ENCODE peak calls at places on chromosomes 11 and 22, in four cellular contexts. X is K562, L is H1, W is GM12878. S is an unnamed sample.

GRCh38 chr11:70140859-70141489 is 62.1 kb upstream of the FADD start:
- DNase-seq in W (no peak), X (no peak), L (no peak), S (peak)

GRCh38 chr22:46292727-46293126 is 3.9 kb upstream of the GTSE1 start:
- DNase-seq in W (no peak), X (no peak), L (no peak), S (no peak)

GRCh38 chr22:37007666-37008065 is 11.6 kb downstream of the TST start:
- DNase-seq in W (no peak), X (no peak), L (no peak), S (no peak)

GRCh38 chr11:123356539-123356938 is 73.5 kb upstream of the GRAMD1B start:
- DNase-seq in L (no peak), W (no peak), X (no peak), S (no peak)

GRCh38 chr11:30960387-30960992 is 374.3 kb upstream of the MPPED2 start:
- DNase-seq in L (no peak), X (no peak), W (no peak), S (peak)

GRCh38 chr11:102430158-102430836 is 22.3 kb downstream of the TMEM123 start:
- DNase-seq in W (peak), X (no peak), L (no peak), S (peak)

GRCh38 chr11:112822478-112823274 is 138.5 kb upstream of the NCAM1 start:
- DNase-seq in W (no peak), L (peak), X (no peak), S (no peak)

GRCh38 chr22:40387758-40388157 is 17.4 kb downstream of the SGSM3 start:
- DNase-seq in L (no peak), X (no peak), W (no peak), S (no peak)

DNA sequence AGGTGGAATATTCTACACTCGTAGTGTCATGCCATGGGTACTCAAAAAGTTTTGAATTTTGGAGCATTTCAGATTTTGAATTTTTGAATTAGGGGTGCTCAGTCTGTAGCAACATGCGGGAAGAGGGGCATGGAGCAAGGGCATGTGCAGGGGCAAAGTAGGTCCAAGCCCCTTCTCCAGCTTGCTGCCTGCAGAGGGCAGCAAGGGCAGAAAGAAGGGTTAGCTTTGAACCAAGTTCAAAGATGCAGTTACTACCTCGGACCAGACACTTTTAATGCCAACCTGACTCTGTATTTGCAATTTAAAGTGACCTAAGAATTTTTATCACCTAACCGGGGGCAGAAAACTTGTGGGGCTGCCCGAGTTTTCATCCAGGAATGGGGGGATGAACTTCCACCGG is 68.2 kb downstream of the CD82 start:
- DNase-seq in X (no peak), W (no peak), L (no peak), S (no peak)
- TF ChIP-seq CHD1 in X (no peak), W (no peak), L (no peak), S (no peak)

GRCh38 chr11:10268746-10269487 is 25.1 kb downstream of the SBF2 start:
- DNase-seq in L (no peak), X (no peak), W (no peak), S (peak)

GRCh38 chr11:10261821-10262220 is 32.2 kb downstream of the SBF2 start:
- DNase-seq in L (no peak), X (no peak), W (no peak), S (peak)

GRCh38 chr11:10265936-10266335 is 28.1 kb downstream of the SBF2 start:
- DNase-seq in L (no peak), X (no peak), W (no peak), S (peak)

GRCh38 chr11:10267821-10268220 is 26.2 kb downstream of the SBF2 start:
- DNase-seq in L (no peak), X (no peak), W (no peak), S (no peak)

GRCh38 chr11:10263929-10264328 is 30.1 kb downstream of the SBF2 start:
- DNase-seq in X (no peak), L (no peak), W (no peak), S (peak)
- TF ChIP-seq CHD1 in X (no peak), L (no peak), W (no peak), S (no peak)

DNA sequence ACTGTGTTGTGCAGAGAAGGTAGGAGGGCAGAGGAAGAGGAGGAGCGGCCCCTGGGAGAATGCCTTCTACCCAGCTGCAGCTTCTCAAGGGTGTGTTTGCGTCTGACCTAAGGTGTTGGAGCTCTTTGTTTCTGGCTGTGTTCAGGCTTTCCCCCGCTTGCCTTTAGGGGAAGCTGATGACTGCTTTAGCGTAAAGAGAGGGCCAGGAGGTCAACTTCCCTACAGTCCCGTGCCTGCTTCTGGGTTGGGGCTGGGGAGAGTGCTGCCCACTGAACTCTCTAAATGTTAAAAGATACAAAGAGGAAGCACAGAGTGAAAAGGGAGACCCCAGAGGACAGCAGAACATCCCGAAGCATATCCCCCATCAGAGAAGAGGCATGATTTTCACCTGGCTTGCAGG is 99.2 kb downstream of the PTPRJ start:
- DNase-seq in L (no peak), X (no peak), W (no peak), S (no peak)
- TF ChIP-seq CHD1 in L (no peak), X (no peak), W (no peak), S (no peak)

DNA sequence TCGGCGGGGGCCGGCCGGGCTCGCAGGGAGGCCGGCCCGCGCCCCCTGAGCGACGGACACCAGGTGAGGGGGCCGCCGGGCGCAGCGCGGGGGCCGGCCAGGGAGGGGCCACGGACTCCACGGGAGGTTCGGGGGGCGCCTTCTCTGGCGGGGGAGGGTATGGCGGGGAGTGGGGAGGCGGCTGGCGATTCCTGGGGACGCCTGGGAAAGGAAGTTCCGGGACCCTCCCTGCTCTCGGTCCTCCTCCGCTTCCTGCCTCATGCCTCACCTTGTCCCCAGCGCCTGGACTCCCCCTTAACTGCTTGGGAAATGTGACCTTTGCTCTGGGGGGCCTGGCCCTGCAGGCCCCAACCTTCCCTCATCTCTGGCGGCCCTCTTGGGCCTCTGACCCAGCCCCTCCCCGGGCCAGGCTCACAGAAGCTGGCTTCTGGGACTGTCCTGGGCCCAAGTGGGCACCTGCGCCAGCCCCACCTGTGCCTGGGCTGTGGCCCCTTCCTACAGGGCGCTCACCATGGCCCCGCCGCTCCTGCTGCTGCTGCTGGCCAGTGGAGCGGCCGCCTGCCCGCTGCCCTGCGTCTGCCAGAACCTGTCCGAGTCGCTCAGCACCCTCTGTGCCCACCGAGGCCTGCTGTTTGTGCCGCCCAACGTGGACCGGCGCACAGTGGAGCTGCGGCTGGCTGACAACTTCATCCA is 516 bp downstream of the LRFN4 start:
- DNase-seq in X (no peak), W (no peak), L (no peak), S (no peak)
- TF ChIP-seq CHD1 in X (no peak), W (no peak), L (no peak), S (no peak)

GRCh38 chr11:128595221-128595620 is 7.9 kb upstream of the ETS1 start:
- DNase-seq in W (no peak), L (no peak), X (no peak), S (peak)
- TF ChIP-seq CHD1 in W (no peak), L (no peak), X (no peak), S (no peak)